ENCODE peak calls at places on chromosome 19, in ten cellular contexts. Y is PC-3; R is astrocyte of the cerebellum; M is C1 segment of cervical spinal cord; S is amniotic stem cell; D is amygdala; X is anterior cingulate cortex; J is activated T-helper 2 cell treated with anti-CD3 and anti-CD28 coated beads, Interferon-gamma antibody, Interleukin-2, Interleukin-4, amounts not matched to agents 10 μg/mL and 5 μg/mL and 100 μg/mL, durations not matched to agents 14 hours and 24 hours and 36 hours; A is activated T-cell treated with anti-CD3 and anti-CD28 coated beads for 1 hour; B is fibroblast of villous mesenchyme. E is an unnamed sample.

GRCh38 chr19:45817725-45818301 is 2.7 kb upstream of the RSPH6A start:
- DNase-seq in Y (peak), R (no peak), M (no peak), S (no peak), D (no peak), X (no peak), J (no peak), A (no peak), B (no peak), E (no peak)

GRCh38 chr19:23273022-23273593 is 22.9 kb upstream of the ZNF724 start:
- DNase-seq in Y (no peak), R (no peak), M (no peak), S (no peak), D (no peak), X (peak), J (no peak), A (no peak), B (no peak), E (no peak)

GRCh38 chr19:51726049-51726448 is 2.3 kb upstream of the HAS1 start:
- DNase-seq in Y (no peak), R (no peak), M (peak), S (peak), D (no peak), X (peak), J (no peak), A (no peak), B (peak), E (no peak)

GRCh38 chr19:3671680-3672574 is 28.3 kb downstream of the PIP5K1C start:
- DNase-seq in Y (no peak), R (no peak), M (no peak), S (no peak), D (no peak), X (no peak), J (no peak), A (no peak), B (peak), E (no peak)

GRCh38 chr19:11014403-11014911 is 53.6 kb downstream of the SMARCA4 start:
- DNase-seq in Y (no peak), R (no peak), M (no peak), S (no peak), D (no peak), X (no peak), J (no peak), A (no peak), B (no peak), E (no peak)

GRCh38 chr19:53883231-53883661 is 1.2 kb downstream of the PRKCG start:
- DNase-seq in Y (no peak), R (no peak), M (no peak), S (no peak), D (no peak), X (no peak), J (no peak), A (no peak), B (no peak), E (no peak)

GRCh38 chr19:45075215-45076028 is 856 bp downstream of the ZNF296 start:
- DNase-seq in Y (peak), R (no peak), M (peak), S (no peak), D (no peak), X (no peak), J (peak), A (no peak), B (peak), E (no peak)

GRCh38 chr19:10829967-10830366 is 6.0 kb downstream of the TMED1 start:
- DNase-seq in Y (no peak), R (no peak), M (no peak), S (no peak), D (no peak), X (no peak), J (no peak), A (no peak), B (no peak), E (no peak)

GRCh38 chr19:3270908-3271307 is 46.4 kb downstream of the CELF5 start:
- DNase-seq in Y (peak), R (no peak), M (no peak), S (no peak), D (no peak), X (peak), J (no peak), A (peak), B (no peak), E (no peak)